ENCODE peak calls at places on chromosomes 7 and 10, in ten cellular contexts. One of them, this sample, is unnamed.

GRCh38 chr10:22911889-22912762 is 15.7 kb upstream of the ARMC3 start:
- DNase-seq in BE2C: peak; percentile 77
- DNase-seq in right lobe of liver: no peak
- DNase-seq in neural progenitor cell: no peak
- DNase-seq in adrenal gland: peak; percentile 67
- DNase-seq in fibroblast of the aortic adventitia: no peak
- DNase-seq in HFFc6: no peak
- DNase-seq in H9: no peak
- DNase-seq in CD4-positive, alpha-beta T cell: no peak
- DNase-seq in dorsolateral prefrontal cortex: no peak
- DNase-seq in this sample: no peak

GRCh38 chr7:14714161-14714728 is 188.3 kb downstream of the DGKB start:
- DNase-seq in right lobe of liver: peak; percentile 50
- DNase-seq in adrenal gland: no peak
- DNase-seq in BE2C: no peak
- DNase-seq in neural progenitor cell: no peak
- DNase-seq in CD4-positive, alpha-beta T cell: no peak
- DNase-seq in HFFc6: no peak
- DNase-seq in fibroblast of the aortic adventitia: no peak
- DNase-seq in H9: no peak
- DNase-seq in dorsolateral prefrontal cortex: no peak
- DNase-seq in this sample: no peak

GRCh38 chr10:106608101-106608500 is 556.4 kb downstream of the SORCS1 start:
- DNase-seq in CD4-positive, alpha-beta T cell: no peak
- DNase-seq in BE2C: no peak
- DNase-seq in HFFc6: no peak
- DNase-seq in right lobe of liver: no peak
- DNase-seq in H9: no peak
- DNase-seq in fibroblast of the aortic adventitia: peak; percentile 8
- DNase-seq in adrenal gland: no peak
- DNase-seq in neural progenitor cell: no peak
- DNase-seq in dorsolateral prefrontal cortex: no peak
- DNase-seq in this sample: no peak

GRCh38 chr10:18271481-18271880 is 131.3 kb downstream of the CACNB2 start:
- DNase-seq in neural progenitor cell: peak; percentile 57
- DNase-seq in right lobe of liver: no peak
- DNase-seq in CD4-positive, alpha-beta T cell: no peak
- DNase-seq in H9: no peak
- DNase-seq in fibroblast of the aortic adventitia: no peak
- DNase-seq in dorsolateral prefrontal cortex: no peak
- DNase-seq in HFFc6: no peak
- DNase-seq in adrenal gland: no peak
- DNase-seq in BE2C: no peak
- DNase-seq in this sample: no peak

GRCh38 chr10:22750131-22750530 is 35.8 kb upstream of the PIP4K2A start:
- DNase-seq in dorsolateral prefrontal cortex: no peak
- DNase-seq in CD4-positive, alpha-beta T cell: no peak
- DNase-seq in adrenal gland: no peak
- DNase-seq in HFFc6: no peak
- DNase-seq in BE2C: no peak
- DNase-seq in H9: no peak
- DNase-seq in fibroblast of the aortic adventitia: peak; percentile 35
- DNase-seq in neural progenitor cell: no peak
- DNase-seq in right lobe of liver: no peak
- DNase-seq in this sample: no peak

GRCh38 chr7:12801107-12801506 is 113.7 kb downstream of the ARL4A start:
- DNase-seq in BE2C: no peak
- DNase-seq in CD4-positive, alpha-beta T cell: no peak
- DNase-seq in fibroblast of the aortic adventitia: no peak
- DNase-seq in dorsolateral prefrontal cortex: no peak
- DNase-seq in H9: no peak
- DNase-seq in HFFc6: no peak
- DNase-seq in adrenal gland: no peak
- DNase-seq in neural progenitor cell: no peak
- DNase-seq in right lobe of liver: no peak
- DNase-seq in this sample: no peak

GRCh38 chr10:31318382-31318853 is 598 bp upstream of the ZEB1 start:
- DNase-seq in adrenal gland: peak; percentile 57
- DNase-seq in BE2C: peak; percentile 41
- DNase-seq in fibroblast of the aortic adventitia: peak; percentile 81
- DNase-seq in dorsolateral prefrontal cortex: peak; percentile 66
- DNase-seq in H9: peak; percentile 44
- DNase-seq in HFFc6: peak; percentile 56
- DNase-seq in CD4-positive, alpha-beta T cell: no peak
- DNase-seq in neural progenitor cell: peak; percentile 35
- DNase-seq in right lobe of liver: peak; percentile 86
- DNase-seq in this sample: no peak

GRCh38 chr10:128310966-128311658 is 184.9 kb upstream of the MKI67 start:
- DNase-seq in H9: peak; percentile 38
- DNase-seq in HFFc6: no peak
- DNase-seq in neural progenitor cell: peak; percentile 74
- DNase-seq in BE2C: no peak
- DNase-seq in CD4-positive, alpha-beta T cell: no peak
- DNase-seq in dorsolateral prefrontal cortex: no peak
- DNase-seq in fibroblast of the aortic adventitia: no peak
- DNase-seq in adrenal gland: no peak
- DNase-seq in right lobe of liver: no peak
- DNase-seq in this sample: peak; percentile 28

GRCh38 chr10:50919010-50919409 is 33.6 kb upstream of the A1CF start:
- DNase-seq in CD4-positive, alpha-beta T cell: no peak
- DNase-seq in right lobe of liver: no peak
- DNase-seq in dorsolateral prefrontal cortex: no peak
- DNase-seq in H9: no peak
- DNase-seq in neural progenitor cell: no peak
- DNase-seq in BE2C: no peak
- DNase-seq in HFFc6: no peak
- DNase-seq in fibroblast of the aortic adventitia: no peak
- DNase-seq in adrenal gland: no peak
- DNase-seq in this sample: no peak

GRCh38 chr7:64098-64521 is 128.3 kb upstream of the FAM20C start:
- DNase-seq in right lobe of liver: peak; percentile 69
- DNase-seq in neural progenitor cell: peak; percentile 77
- DNase-seq in fibroblast of the aortic adventitia: peak; percentile 80
- DNase-seq in CD4-positive, alpha-beta T cell: no peak
- DNase-seq in BE2C: peak; percentile 39
- DNase-seq in HFFc6: peak; percentile 34
- DNase-seq in adrenal gland: peak; percentile 43
- DNase-seq in dorsolateral prefrontal cortex: peak; percentile 79
- DNase-seq in H9: peak; percentile 71
- DNase-seq in this sample: peak; percentile 70

GRCh38 chr10:48511855-48512191 is 93.0 kb downstream of the ARHGAP22 start:
- DNase-seq in CD4-positive, alpha-beta T cell: no peak
- DNase-seq in adrenal gland: no peak
- DNase-seq in right lobe of liver: no peak
- DNase-seq in dorsolateral prefrontal cortex: no peak
- DNase-seq in fibroblast of the aortic adventitia: no peak
- DNase-seq in neural progenitor cell: no peak
- DNase-seq in HFFc6: no peak
- DNase-seq in BE2C: no peak
- DNase-seq in H9: peak; percentile 19
- DNase-seq in this sample: no peak

GRCh38 chr10:97633921-97634320 is 621 bp upstream of the MORN4 start:
- DNase-seq in adrenal gland: no peak
- DNase-seq in H9: peak; percentile 46
- DNase-seq in right lobe of liver: no peak
- DNase-seq in neural progenitor cell: peak; percentile 16
- DNase-seq in HFFc6: no peak
- DNase-seq in BE2C: no peak
- DNase-seq in fibroblast of the aortic adventitia: no peak
- DNase-seq in CD4-positive, alpha-beta T cell: no peak
- DNase-seq in dorsolateral prefrontal cortex: no peak
- DNase-seq in this sample: no peak
- TF ChIP-seq CTCF in adrenal gland: peak; percentile 35
- TF ChIP-seq CTCF in H9: peak; percentile 39
- TF ChIP-seq CTCF in right lobe of liver: no peak
- TF ChIP-seq CTCF in neural progenitor cell: peak; percentile 21
- TF ChIP-seq CTCF in HFFc6: peak; percentile 44
- TF ChIP-seq CTCF in BE2C: no peak
- TF ChIP-seq CTCF in fibroblast of the aortic adventitia: peak; percentile 11
- TF ChIP-seq CTCF in CD4-positive, alpha-beta T cell: no peak
- TF ChIP-seq CTCF in dorsolateral prefrontal cortex: no peak
- TF ChIP-seq CTCF in this sample: peak; percentile 63

GRCh38 chr7:47990592-47990991 is 11.2 kb upstream of the HUS1 start:
- DNase-seq in adrenal gland: no peak
- DNase-seq in neural progenitor cell: no peak
- DNase-seq in fibroblast of the aortic adventitia: no peak
- DNase-seq in right lobe of liver: no peak
- DNase-seq in HFFc6: no peak
- DNase-seq in dorsolateral prefrontal cortex: no peak
- DNase-seq in BE2C: no peak
- DNase-seq in H9: no peak
- DNase-seq in CD4-positive, alpha-beta T cell: no peak
- DNase-seq in this sample: no peak

GRCh38 chr7:47991270-47991669 is 11.9 kb upstream of the HUS1 start:
- DNase-seq in fibroblast of the aortic adventitia: no peak
- DNase-seq in BE2C: no peak
- DNase-seq in neural progenitor cell: no peak
- DNase-seq in CD4-positive, alpha-beta T cell: no peak
- DNase-seq in H9: no peak
- DNase-seq in HFFc6: no peak
- DNase-seq in right lobe of liver: no peak
- DNase-seq in adrenal gland: no peak
- DNase-seq in dorsolateral prefrontal cortex: no peak
- DNase-seq in this sample: no peak

GRCh38 chr7:47992446-47992845 is 13.0 kb upstream of the HUS1 start:
- DNase-seq in H9: no peak
- DNase-seq in CD4-positive, alpha-beta T cell: no peak
- DNase-seq in right lobe of liver: no peak
- DNase-seq in HFFc6: no peak
- DNase-seq in dorsolateral prefrontal cortex: no peak
- DNase-seq in adrenal gland: no peak
- DNase-seq in neural progenitor cell: no peak
- DNase-seq in fibroblast of the aortic adventitia: no peak
- DNase-seq in BE2C: no peak
- DNase-seq in this sample: no peak

GRCh38 chr7:47988496-47989386 is 9.3 kb upstream of the HUS1 start:
- DNase-seq in H9: peak; percentile 35
- DNase-seq in HFFc6: peak; percentile 4
- DNase-seq in neural progenitor cell: no peak
- DNase-seq in fibroblast of the aortic adventitia: no peak
- DNase-seq in right lobe of liver: no peak
- DNase-seq in adrenal gland: no peak
- DNase-seq in dorsolateral prefrontal cortex: no peak
- DNase-seq in CD4-positive, alpha-beta T cell: no peak
- DNase-seq in BE2C: no peak
- DNase-seq in this sample: peak; percentile 25

DNA sequence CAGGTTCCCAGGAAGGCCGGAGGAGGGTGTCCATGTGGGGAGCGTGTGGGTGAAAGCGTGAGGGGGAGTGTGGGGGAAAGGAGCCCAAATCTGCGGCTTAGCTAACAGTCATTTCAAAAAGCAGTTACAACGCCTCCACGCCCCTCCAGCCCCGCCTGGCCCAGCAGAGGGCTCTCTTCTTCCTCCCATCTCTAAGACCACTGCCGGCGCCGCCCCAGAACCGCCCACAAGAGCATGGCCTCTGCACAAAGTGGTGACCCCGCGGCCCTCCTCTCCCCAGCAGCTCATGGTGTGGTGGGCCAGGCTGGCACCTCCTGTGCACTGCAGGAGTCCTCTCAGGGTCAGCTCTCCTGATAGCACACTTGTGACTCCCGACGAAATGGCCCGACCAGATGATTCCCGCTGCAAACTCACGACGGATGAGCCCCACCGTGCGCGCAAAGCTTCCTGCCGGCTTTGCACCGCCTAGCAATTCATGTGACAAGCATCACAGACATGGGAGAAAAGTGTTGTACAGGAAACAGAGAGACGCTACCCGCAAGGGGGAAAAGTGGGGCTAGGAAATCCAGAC is 12.4 kb upstream of the HUS1 start:
- DNase-seq in fibroblast of the aortic adventitia: peak; percentile 71
- DNase-seq in adrenal gland: peak; percentile 79
- DNase-seq in neural progenitor cell: peak; percentile 87
- DNase-seq in dorsolateral prefrontal cortex: peak; percentile 71
- DNase-seq in H9: peak; percentile 94
- DNase-seq in right lobe of liver: peak; percentile 93
- DNase-seq in HFFc6: peak; percentile 28
- DNase-seq in CD4-positive, alpha-beta T cell: peak; percentile 84
- DNase-seq in BE2C: peak; percentile 76
- DNase-seq in this sample: peak; percentile 92
- TF ChIP-seq CTCF in fibroblast of the aortic adventitia: peak; percentile 85
- TF ChIP-seq CTCF in adrenal gland: peak; percentile 61
- TF ChIP-seq CTCF in neural progenitor cell: peak; percentile 62
- TF ChIP-seq CTCF in dorsolateral prefrontal cortex: peak; percentile 53
- TF ChIP-seq CTCF in H9: peak; percentile 73
- TF ChIP-seq CTCF in right lobe of liver: peak; percentile 67
- TF ChIP-seq CTCF in HFFc6: peak; percentile 74
- TF ChIP-seq CTCF in CD4-positive, alpha-beta T cell: peak; percentile 72
- TF ChIP-seq CTCF in BE2C: peak; percentile 62
- TF ChIP-seq CTCF in this sample: no peak

DNA sequence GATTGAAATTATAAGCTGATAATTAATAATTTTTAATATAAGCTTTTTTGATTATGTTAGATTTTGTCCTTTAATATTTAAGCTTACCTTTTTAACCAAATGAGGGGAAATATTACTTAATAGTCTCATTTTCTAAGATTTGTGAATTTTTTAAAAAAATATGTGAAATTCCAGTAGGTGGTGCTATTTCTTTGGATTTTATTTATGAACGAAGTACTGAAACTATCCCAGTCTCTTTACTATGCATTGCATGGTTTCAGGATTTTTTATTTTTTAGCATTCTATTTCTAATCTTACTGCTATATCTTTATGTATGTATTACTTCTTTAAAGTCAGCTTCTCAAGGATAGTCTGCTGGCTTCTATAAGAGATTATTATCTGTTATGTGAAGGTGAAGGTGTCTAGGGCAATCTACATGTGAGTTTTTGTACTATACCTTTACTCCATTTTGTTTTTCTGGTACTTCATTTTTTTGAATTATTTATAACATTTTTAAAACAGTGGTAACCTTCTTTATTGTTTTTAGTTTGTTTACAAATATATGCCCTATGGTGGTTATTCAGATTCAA is 78.3 kb downstream of the ATRNL1 start:
- DNase-seq in dorsolateral prefrontal cortex: no peak
- DNase-seq in fibroblast of the aortic adventitia: peak; percentile 18
- DNase-seq in neural progenitor cell: peak; percentile 3
- DNase-seq in BE2C: no peak
- DNase-seq in adrenal gland: no peak
- DNase-seq in CD4-positive, alpha-beta T cell: no peak
- DNase-seq in right lobe of liver: no peak
- DNase-seq in H9: no peak
- DNase-seq in HFFc6: no peak
- DNase-seq in this sample: no peak
- TF ChIP-seq CTCF in dorsolateral prefrontal cortex: peak; percentile 57
- TF ChIP-seq CTCF in fibroblast of the aortic adventitia: peak; percentile 34
- TF ChIP-seq CTCF in neural progenitor cell: peak; percentile 68
- TF ChIP-seq CTCF in BE2C: peak; percentile 18
- TF ChIP-seq CTCF in adrenal gland: peak; percentile 30
- TF ChIP-seq CTCF in CD4-positive, alpha-beta T cell: no peak
- TF ChIP-seq CTCF in right lobe of liver: peak; percentile 49
- TF ChIP-seq CTCF in H9: peak; percentile 66
- TF ChIP-seq CTCF in HFFc6: peak; percentile 82
- TF ChIP-seq CTCF in this sample: peak; percentile 80

DNA sequence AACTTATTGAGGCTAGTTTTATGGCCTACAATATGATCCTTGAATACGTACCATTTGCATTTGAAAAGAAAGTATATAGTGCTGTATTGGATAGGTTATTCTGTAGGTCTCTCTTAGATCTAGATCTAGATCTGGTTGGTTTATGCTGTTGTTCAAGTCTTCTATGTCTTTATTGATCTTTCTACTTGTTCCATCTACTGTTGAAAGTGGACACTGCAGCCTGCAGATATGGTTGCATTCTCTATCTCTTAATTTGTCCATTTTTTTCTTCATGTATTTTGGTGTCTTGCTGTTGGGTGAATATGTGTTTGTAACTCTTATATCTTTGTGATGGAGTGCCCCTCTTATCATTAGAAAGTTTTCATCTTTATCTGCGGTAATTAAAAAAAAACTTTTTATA is 139.4 kb upstream of the PCDH15 start:
- DNase-seq in BE2C: no peak
- DNase-seq in dorsolateral prefrontal cortex: no peak
- DNase-seq in H9: no peak
- DNase-seq in right lobe of liver: no peak
- DNase-seq in neural progenitor cell: no peak
- DNase-seq in fibroblast of the aortic adventitia: no peak
- DNase-seq in HFFc6: no peak
- DNase-seq in CD4-positive, alpha-beta T cell: no peak
- DNase-seq in adrenal gland: no peak
- DNase-seq in this sample: no peak
- TF ChIP-seq CTCF in BE2C: peak; percentile 27
- TF ChIP-seq CTCF in dorsolateral prefrontal cortex: no peak
- TF ChIP-seq CTCF in H9: no peak
- TF ChIP-seq CTCF in right lobe of liver: no peak
- TF ChIP-seq CTCF in neural progenitor cell: no peak
- TF ChIP-seq CTCF in fibroblast of the aortic adventitia: no peak
- TF ChIP-seq CTCF in HFFc6: no peak
- TF ChIP-seq CTCF in CD4-positive, alpha-beta T cell: no peak
- TF ChIP-seq CTCF in adrenal gland: no peak
- TF ChIP-seq CTCF in this sample: no peak

This sample was measured in glutamatergic neuron.